ENCODE peak calls at places on chromosomes 1 and 21, in six cellular contexts. B is activated CD4-positive, CD25-positive, alpha-beta regulatory T cell treated with anti-CD3 and anti-CD28 coated beads, Interleukin-2, amount 50 U/mL, for 72 hours; N is ecto neural progenitor cell; F is stimulated activated CD4-positive, alpha-beta T cell treated with anti-CD3 and anti-CD28 coated beads, Interleukin-1b, Interleukin-23, amount 100 ng/mL, for 24 hours; Q is HT1080; E is spleen. C is an unnamed sample.
A peak's percentile ranks its signal among the peaks of the same experiment; 100 is the strongest.

GRCh38 chr1:116324411-116324810 is 48.6 kb upstream of the ATP1A1 start:
- DNase-seq in B (no peak), E (no peak), F (no peak), Q (no peak), N (no peak), C (no peak)

GRCh38 chr1:41328780-41329640 is 32.2 kb upstream of the FOXO6 start:
- DNase-seq in B (no peak), N (no peak), Q (no peak), E (no peak), F (no peak), C (no peak)

GRCh38 chr21:21383126-21383525 is 384.9 kb downstream of the NCAM2 start:
- DNase-seq in B (no peak), N (no peak), Q (peak; percentile 1), E (no peak), F (no peak), C (no peak)

GRCh38 chr1:72283204-72284083 is 1.1 kb upstream of the NEGR1 start:
- DNase-seq in B (no peak), E (peak; percentile 87), F (no peak), Q (peak; percentile 75), N (peak; percentile 73), C (peak; percentile 88)

GRCh38 chr1:37605806-37606474 is 10.2 kb upstream of the GNL2 start:
- DNase-seq in B (no peak), Q (no peak), E (no peak), F (no peak), N (peak; percentile 36), C (no peak)

GRCh38 chr1:151130837-151131586 is 15.4 kb downstream of the SEMA6C start:
- DNase-seq in F (peak; percentile 45), N (peak; percentile 91), Q (no peak), B (peak; percentile 64), E (peak; percentile 89), C (peak; percentile 90)

GRCh38 chr1:152392909-152393308 is 21.2 kb downstream of the CRNN start:
- DNase-seq in F (no peak), B (no peak), Q (no peak), N (no peak), E (no peak), C (no peak)

GRCh38 chr1:193283026-193283425 is 96.6 kb upstream of the B3GALT2 start:
- DNase-seq in E (no peak), F (no peak), Q (peak; percentile 38), B (no peak), N (no peak), C (no peak)

GRCh38 chr1:52413410-52414104 is 9.2 kb downstream of the PRPF38A start:
- DNase-seq in N (no peak), B (no peak), E (no peak), F (no peak), Q (peak; percentile 15), C (no peak)

GRCh38 chr1:26664802-26665201 is 31.0 kb upstream of the ARID1A start:
- DNase-seq in Q (no peak), F (no peak), E (no peak), B (no peak), N (no peak), C (no peak)

GRCh38 chr1:54952950-54953718 is 27.3 kb upstream of the TMEM61 start:
- DNase-seq in B (no peak), E (no peak), Q (peak; percentile 59), N (no peak), F (no peak), C (no peak)

GRCh38 chr1:113101588-113101987 is 28.6 kb downstream of the LRIG2 start:
- DNase-seq in B (no peak), E (no peak), Q (no peak), N (no peak), F (no peak), C (no peak)

GRCh38 chr1:3462356-3463012 is 8.0 kb downstream of the ARHGEF16 start:
- DNase-seq in F (no peak), Q (no peak), E (peak; percentile 49), N (no peak), B (no peak), C (no peak)

GRCh38 chr1:61344711-61345110 is 262.4 kb downstream of the NFIA start:
- DNase-seq in F (no peak), N (no peak), Q (no peak), E (no peak), B (no peak), C (no peak)

GRCh38 chr1:97070366-97070765 is 348.8 kb downstream of the PTBP2 start:
- DNase-seq in B (no peak), E (no peak), Q (no peak), N (no peak), F (no peak), C (no peak)

GRCh38 chr21:27818847-27819246 is 852.0 kb upstream of the ADAMTS5 start:
- DNase-seq in Q (no peak), B (no peak), E (no peak), F (no peak), N (no peak), C (no peak)

GRCh38 chr1:241985787-241986186 is 13.1 kb downstream of the MAP1LC3C start:
- DNase-seq in Q (peak; percentile 35), B (no peak), F (no peak), E (no peak), N (peak; percentile 51), C (no peak)

GRCh38 chr1:204331847-204332487 is 27.8 kb downstream of the PLEKHA6 start:
- DNase-seq in B (no peak), Q (no peak), N (no peak), E (no peak), F (no peak), C (no peak)

GRCh38 chr1:38477811-38478210 is 381.8 kb downstream of the RRAGC start:
- DNase-seq in F (no peak), Q (no peak), E (no peak), N (peak; percentile 25), B (no peak), C (no peak)

GRCh38 chr1:245332513-245332912 is 177.7 kb downstream of the KIF26B start:
- DNase-seq in E (no peak), N (no peak), F (no peak), Q (peak; percentile 40), B (no peak), C (no peak)

GRCh38 chr1:118984086-118984989 is 3.8 kb downstream of the TBX15 start:
- DNase-seq in F (no peak), E (no peak), Q (no peak), B (no peak), N (peak; percentile 62), C (no peak)

GRCh38 chr1:72282271-72282656 is at the start of gene NEGR1:
- DNase-seq in N (peak; percentile 62), E (peak; percentile 85), B (no peak), Q (peak; percentile 61), F (no peak), C (peak; percentile 68)

GRCh38 chr1:94154989-94155388 is 34.0 kb upstream of the ABCA4 start:
- DNase-seq in B (no peak), E (no peak), N (no peak), F (no peak), Q (no peak), C (no peak)

GRCh38 chr1:230113605-230114241 is 46.7 kb downstream of the GALNT2 start:
- DNase-seq in N (no peak), B (no peak), E (no peak), F (no peak), Q (peak; percentile 95), C (no peak)

GRCh38 chr1:92487078-92487605 is 417 bp upstream of the GFI1 start:
- DNase-seq in B (no peak), E (no peak), N (no peak), F (no peak), Q (no peak), C (no peak)

GRCh38 chr1:11836955-11837766 is 10.4 kb downstream of the NPPA start:
- DNase-seq in B (no peak), F (no peak), E (no peak), N (no peak), Q (no peak), C (no peak)

GRCh38 chr1:183477986-183478781 is 5.9 kb downstream of the SMG7 start:
- DNase-seq in N (no peak), E (no peak), F (no peak), B (no peak), Q (no peak), C (no peak)

GRCh38 chr1:95084317-95085176 is 11.8 kb upstream of the ALG14 start:
- DNase-seq in E (no peak), N (no peak), F (no peak), Q (peak; percentile 60), B (no peak), C (no peak)

GRCh38 chr1:36565576-36566501 is 83.1 kb upstream of the CSF3R start:
- DNase-seq in B (peak; percentile 17), E (peak; percentile 24), F (no peak), N (peak; percentile 15), Q (no peak), C (peak; percentile 34)

C was measured in upper lobe of right lung.